ENCODE peak calls at places on chromosomes 1 and 21, in eight cellular contexts. One of them, this sample, is unnamed.

GRCh38 chr1:168087696-168088095 is 49.0 kb downstream of the GPR161 start:
- DNase-seq in GM12878: no peak
- DNase-seq in astrocyte of the spinal cord: no peak
- DNase-seq in lung: no peak
- DNase-seq in kidney epithelial cell: no peak
- DNase-seq in fibroblast of villous mesenchyme: no peak
- DNase-seq in cardiac fibroblast: no peak
- DNase-seq in BJ: no peak
- DNase-seq in this sample: no peak

GRCh38 chr21:43853851-43854772 is 10.9 kb upstream of the AGPAT3 start:
- DNase-seq in GM12878: no peak
- DNase-seq in astrocyte of the spinal cord: no peak
- DNase-seq in lung: no peak
- DNase-seq in kidney epithelial cell: no peak
- DNase-seq in fibroblast of villous mesenchyme: no peak
- DNase-seq in cardiac fibroblast: no peak
- DNase-seq in BJ: no peak
- DNase-seq in this sample: no peak

GRCh38 chr1:68916227-68916853 is 419.5 kb upstream of the DEPDC1 start:
- DNase-seq in GM12878: no peak
- DNase-seq in astrocyte of the spinal cord: peak; percentile 89
- DNase-seq in lung: no peak
- DNase-seq in kidney epithelial cell: peak; percentile 94
- DNase-seq in fibroblast of villous mesenchyme: peak; percentile 33
- DNase-seq in cardiac fibroblast: peak; percentile 85
- DNase-seq in BJ: no peak
- DNase-seq in this sample: peak; percentile 40

GRCh38 chr1:63773815-63774616 is at the start of gene ROR1:
- DNase-seq in GM12878: no peak
- DNase-seq in astrocyte of the spinal cord: peak; percentile 83
- DNase-seq in lung: peak; percentile 91
- DNase-seq in kidney epithelial cell: peak; percentile 43
- DNase-seq in fibroblast of villous mesenchyme: peak; percentile 85
- DNase-seq in cardiac fibroblast: peak; percentile 88
- DNase-seq in BJ: no peak
- DNase-seq in this sample: peak; percentile 49

GRCh38 chr21:46411236-46411635 is 47.5 kb upstream of the DIP2A start:
- DNase-seq in GM12878: no peak
- DNase-seq in astrocyte of the spinal cord: no peak
- DNase-seq in lung: no peak
- DNase-seq in kidney epithelial cell: no peak
- DNase-seq in fibroblast of villous mesenchyme: no peak
- DNase-seq in cardiac fibroblast: no peak
- DNase-seq in BJ: no peak
- DNase-seq in this sample: no peak

GRCh38 chr1:6262570-6263420 is 1.9 kb upstream of the GPR153 start:
- DNase-seq in GM12878: no peak
- DNase-seq in astrocyte of the spinal cord: no peak
- DNase-seq in lung: peak; percentile 38
- DNase-seq in kidney epithelial cell: no peak
- DNase-seq in fibroblast of villous mesenchyme: peak; percentile 81
- DNase-seq in cardiac fibroblast: peak; percentile 63
- DNase-seq in BJ: no peak
- DNase-seq in this sample: no peak

GRCh38 chr1:213050745-213051126 is 305 bp upstream of the RPS6KC1 start:
- DNase-seq in GM12878: no peak
- DNase-seq in astrocyte of the spinal cord: no peak
- DNase-seq in lung: no peak
- DNase-seq in kidney epithelial cell: no peak
- DNase-seq in fibroblast of villous mesenchyme: no peak
- DNase-seq in cardiac fibroblast: no peak
- DNase-seq in BJ: no peak
- DNase-seq in this sample: no peak

GRCh38 chr1:103529746-103530145 is 4.2 kb downstream of the RNPC3 start:
- DNase-seq in GM12878: no peak
- DNase-seq in astrocyte of the spinal cord: peak; percentile 6
- DNase-seq in lung: no peak
- DNase-seq in kidney epithelial cell: no peak
- DNase-seq in fibroblast of villous mesenchyme: no peak
- DNase-seq in cardiac fibroblast: no peak
- DNase-seq in BJ: no peak
- DNase-seq in this sample: no peak

GRCh38 chr21:45844181-45844580 is 137.4 kb upstream of the COL6A1 start:
- DNase-seq in GM12878: no peak
- DNase-seq in astrocyte of the spinal cord: no peak
- DNase-seq in lung: no peak
- DNase-seq in kidney epithelial cell: no peak
- DNase-seq in fibroblast of villous mesenchyme: no peak
- DNase-seq in cardiac fibroblast: no peak
- DNase-seq in BJ: no peak
- DNase-seq in this sample: no peak

GRCh38 chr1:47948126-47948525 is 49.1 kb downstream of the TRABD2B start:
- DNase-seq in GM12878: no peak
- DNase-seq in astrocyte of the spinal cord: no peak
- DNase-seq in lung: no peak
- DNase-seq in kidney epithelial cell: no peak
- DNase-seq in fibroblast of villous mesenchyme: no peak
- DNase-seq in cardiac fibroblast: no peak
- DNase-seq in BJ: no peak
- DNase-seq in this sample: no peak

GRCh38 chr1:162144853-162145252 is 75.4 kb downstream of the NOS1AP start:
- DNase-seq in GM12878: no peak
- DNase-seq in astrocyte of the spinal cord: no peak
- DNase-seq in lung: no peak
- DNase-seq in kidney epithelial cell: no peak
- DNase-seq in fibroblast of villous mesenchyme: no peak
- DNase-seq in cardiac fibroblast: no peak
- DNase-seq in BJ: no peak
- DNase-seq in this sample: no peak

DNA sequence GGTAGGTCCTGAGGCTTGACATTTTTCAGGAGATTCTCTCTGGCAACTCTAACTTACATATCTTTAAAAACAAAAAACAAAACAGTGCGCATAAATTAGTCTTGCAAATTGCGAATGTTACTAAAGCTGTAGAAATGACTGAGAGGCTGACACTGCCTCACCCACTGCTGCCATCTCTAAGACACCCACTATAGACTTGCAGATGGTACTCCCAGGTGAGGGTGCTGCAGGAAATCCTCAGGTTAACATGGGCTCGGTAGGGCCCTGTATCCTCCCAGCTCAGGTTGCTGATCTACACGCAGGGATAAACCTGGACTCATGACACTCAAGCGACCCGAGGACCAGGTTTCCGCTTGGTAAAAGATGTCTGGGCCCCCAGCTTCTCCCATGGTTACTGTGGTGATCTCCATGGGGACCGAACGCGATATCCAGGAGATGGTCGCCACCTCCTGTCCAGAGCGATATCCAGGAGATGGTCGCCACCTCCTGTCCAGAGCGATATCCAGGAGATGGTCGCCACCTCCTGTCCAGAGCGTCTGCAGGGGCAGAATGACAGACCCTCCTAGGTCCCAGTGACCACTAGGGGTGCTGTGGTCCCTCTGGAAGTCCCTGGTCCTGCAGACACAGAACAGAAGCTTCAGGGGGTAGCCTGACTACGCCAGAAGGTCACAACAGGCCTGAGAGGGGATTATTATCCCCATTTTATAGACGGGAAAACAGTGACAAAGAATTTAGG is 16.1 kb upstream of the LY9 start:
- DNase-seq in GM12878: no peak
- DNase-seq in astrocyte of the spinal cord: no peak
- DNase-seq in lung: no peak
- DNase-seq in kidney epithelial cell: no peak
- DNase-seq in fibroblast of villous mesenchyme: no peak
- DNase-seq in cardiac fibroblast: no peak
- DNase-seq in BJ: no peak
- DNase-seq in this sample: no peak
- TF ChIP-seq CTCF in GM12878: peak; percentile 66
- TF ChIP-seq CTCF in astrocyte of the spinal cord: peak; percentile 24
- TF ChIP-seq CTCF in lung: no peak
- TF ChIP-seq CTCF in kidney epithelial cell: peak; percentile 47
- TF ChIP-seq CTCF in fibroblast of villous mesenchyme: peak; percentile 45
- TF ChIP-seq CTCF in cardiac fibroblast: no peak
- TF ChIP-seq CTCF in BJ: peak; percentile 34
- TF ChIP-seq CTCF in this sample: peak; percentile 47

GRCh38 chr1:7704214-7705047 is 66.7 kb upstream of the VAMP3 start:
- DNase-seq in GM12878: no peak
- DNase-seq in astrocyte of the spinal cord: peak; percentile 81
- DNase-seq in lung: peak; percentile 92
- DNase-seq in kidney epithelial cell: peak; percentile 54
- DNase-seq in fibroblast of villous mesenchyme: peak; percentile 86
- DNase-seq in cardiac fibroblast: peak; percentile 86
- DNase-seq in BJ: peak; percentile 11
- DNase-seq in this sample: peak; percentile 55
- H3K4me3 ChIP-seq in GM12878: no peak overlapping the region
- H3K4me3 ChIP-seq in astrocyte of the spinal cord: peak overlapping the region; percentile 23
- H3K4me3 ChIP-seq in lung: peak overlapping the region; percentile 78
- H3K4me3 ChIP-seq in kidney epithelial cell: peak overlapping the region; percentile 80
- H3K4me3 ChIP-seq in fibroblast of villous mesenchyme: peak overlapping the region; percentile 44
- H3K4me3 ChIP-seq in cardiac fibroblast: no peak overlapping the region
- H3K4me3 ChIP-seq in BJ: peak overlapping the region; percentile 23
- H3K4me3 ChIP-seq in this sample: no peak overlapping the region

DNA sequence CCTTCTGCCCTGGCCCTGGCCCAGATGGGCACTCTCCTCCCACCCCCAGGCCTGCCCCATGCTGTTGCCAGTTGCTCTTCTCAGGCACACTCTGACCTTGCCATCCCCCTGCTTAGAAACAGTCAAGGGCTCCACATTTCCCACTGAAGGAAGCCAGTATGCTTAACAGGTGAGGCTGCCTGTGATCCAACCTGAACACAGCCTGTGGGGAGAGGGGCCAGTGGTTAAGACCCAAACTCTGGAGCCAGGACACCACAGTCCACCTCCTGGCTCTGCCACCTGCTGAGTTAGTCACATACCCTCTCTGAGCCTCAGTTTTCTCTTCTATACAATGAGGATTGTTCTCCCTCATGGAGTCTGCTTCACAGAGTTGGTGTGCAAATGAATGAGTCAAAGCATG is 526.9 kb downstream of the MATN1 start:
- DNase-seq in GM12878: no peak
- DNase-seq in astrocyte of the spinal cord: no peak
- DNase-seq in lung: peak; percentile 16
- DNase-seq in kidney epithelial cell: no peak
- DNase-seq in fibroblast of villous mesenchyme: no peak
- DNase-seq in cardiac fibroblast: no peak
- DNase-seq in BJ: no peak
- DNase-seq in this sample: no peak
- TF ChIP-seq CTCF in GM12878: no peak
- TF ChIP-seq CTCF in astrocyte of the spinal cord: no peak
- TF ChIP-seq CTCF in lung: no peak
- TF ChIP-seq CTCF in kidney epithelial cell: no peak
- TF ChIP-seq CTCF in fibroblast of villous mesenchyme: no peak
- TF ChIP-seq CTCF in cardiac fibroblast: no peak
- TF ChIP-seq CTCF in BJ: no peak
- TF ChIP-seq CTCF in this sample: no peak

DNA sequence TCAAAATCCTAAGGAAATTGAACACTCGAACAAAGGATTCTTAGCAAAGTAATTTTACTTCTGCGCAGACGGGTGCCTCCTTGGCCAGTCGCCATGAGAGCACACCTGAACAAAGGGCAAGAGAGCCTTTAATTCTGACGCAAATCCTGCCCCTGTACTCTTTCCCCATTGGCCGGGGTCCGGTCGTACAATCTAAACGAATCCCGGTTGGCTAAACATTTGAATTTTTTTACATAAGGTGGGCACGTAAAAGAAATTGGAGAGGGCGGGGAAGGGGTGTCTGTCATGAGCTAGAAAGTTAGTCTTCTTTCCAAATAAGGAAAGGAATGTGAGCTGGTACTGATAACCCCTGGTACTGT is 8.2 kb upstream of the IL22RA1 start:
- DNase-seq in GM12878: no peak
- DNase-seq in astrocyte of the spinal cord: no peak
- DNase-seq in lung: no peak
- DNase-seq in kidney epithelial cell: no peak
- DNase-seq in fibroblast of villous mesenchyme: no peak
- DNase-seq in cardiac fibroblast: no peak
- DNase-seq in BJ: no peak
- DNase-seq in this sample: no peak
- H3K4me3 ChIP-seq in GM12878: no peak overlapping the region
- H3K4me3 ChIP-seq in astrocyte of the spinal cord: no peak overlapping the region
- H3K4me3 ChIP-seq in lung: no peak overlapping the region
- H3K4me3 ChIP-seq in kidney epithelial cell: no peak overlapping the region
- H3K4me3 ChIP-seq in fibroblast of villous mesenchyme: no peak overlapping the region
- H3K4me3 ChIP-seq in cardiac fibroblast: no peak overlapping the region
- H3K4me3 ChIP-seq in BJ: no peak overlapping the region
- H3K4me3 ChIP-seq in this sample: no peak overlapping the region

GRCh38 chr21:26961704-26962103 is 5.2 kb downstream of the ADAMTS5 start:
- DNase-seq in GM12878: no peak
- DNase-seq in astrocyte of the spinal cord: no peak
- DNase-seq in lung: no peak
- DNase-seq in kidney epithelial cell: no peak
- DNase-seq in fibroblast of villous mesenchyme: no peak
- DNase-seq in cardiac fibroblast: no peak
- DNase-seq in BJ: no peak
- DNase-seq in this sample: no peak
- TF ChIP-seq CTCF in GM12878: no peak
- TF ChIP-seq CTCF in astrocyte of the spinal cord: peak; percentile 19
- TF ChIP-seq CTCF in lung: no peak
- TF ChIP-seq CTCF in kidney epithelial cell: peak; percentile 43
- TF ChIP-seq CTCF in fibroblast of villous mesenchyme: peak; percentile 19
- TF ChIP-seq CTCF in cardiac fibroblast: peak; percentile 16
- TF ChIP-seq CTCF in BJ: no peak
- TF ChIP-seq CTCF in this sample: peak; percentile 45

DNA sequence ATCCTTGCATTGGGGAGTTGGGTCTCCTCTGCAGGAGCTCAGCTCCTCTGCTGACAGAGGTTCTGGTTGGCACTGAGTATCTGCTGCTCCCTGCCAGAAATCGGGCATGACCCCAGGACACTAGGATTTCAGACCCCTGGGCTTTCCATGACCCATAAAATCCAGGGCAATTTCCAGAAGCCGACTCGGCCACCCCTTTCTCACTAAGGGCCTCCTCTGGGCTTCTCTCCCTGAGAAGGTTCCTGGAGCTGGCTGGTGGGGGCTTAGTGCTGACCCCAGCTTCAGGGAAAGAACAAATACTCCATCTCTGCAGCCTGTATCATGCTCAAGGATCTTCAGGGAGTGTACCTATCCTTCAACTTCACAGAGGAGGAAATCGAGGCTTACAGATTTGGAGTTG is 603.4 kb downstream of the PTPRU start:
- DNase-seq in GM12878: no peak
- DNase-seq in astrocyte of the spinal cord: no peak
- DNase-seq in lung: no peak
- DNase-seq in kidney epithelial cell: no peak
- DNase-seq in fibroblast of villous mesenchyme: no peak
- DNase-seq in cardiac fibroblast: no peak
- DNase-seq in BJ: no peak
- DNase-seq in this sample: no peak
- H3K4me3 ChIP-seq in GM12878: no peak overlapping the region
- H3K4me3 ChIP-seq in astrocyte of the spinal cord: no peak overlapping the region
- H3K4me3 ChIP-seq in lung: no peak overlapping the region
- H3K4me3 ChIP-seq in kidney epithelial cell: no peak overlapping the region
- H3K4me3 ChIP-seq in fibroblast of villous mesenchyme: no peak overlapping the region
- H3K4me3 ChIP-seq in cardiac fibroblast: no peak overlapping the region
- H3K4me3 ChIP-seq in BJ: no peak overlapping the region
- H3K4me3 ChIP-seq in this sample: no peak overlapping the region